ENCODE peak calls at places on chromosomes 13 and 19, in five cellular contexts. K is central memory CD4-positive, alpha-beta T cell; M is iris pigment epithelial cell; C is aorta; S is NCI-H1092 treated with DMSO at 0.1 percent for 48 hours. J is an unnamed sample.

GRCh38 chr13:77523834-77524728 is 11.4 kb upstream of the SCEL start:
- DNase-seq in S (no peak), M (no peak), C (no peak), K (no peak), J (no peak)

GRCh38 chr19:46101293-46101692 is 23.2 kb downstream of the IGFL3 start:
- DNase-seq in K (no peak), S (no peak), M (no peak), C (no peak), J (no peak)

GRCh38 chr19:30146346-30146745 is 204.3 kb downstream of the URI1 start:
- DNase-seq in S (no peak), K (no peak), C (peak; percentile 54), M (no peak), J (no peak)

GRCh38 chr13:100131863-100132574 is 43.1 kb downstream of the PCCA start:
- DNase-seq in C (no peak), S (no peak), M (peak; percentile 98), K (no peak), J (no peak)

GRCh38 chr19:51012661-51013190 is 6.8 kb downstream of the KLK10 start:
- DNase-seq in S (no peak), K (no peak), M (no peak), C (peak; percentile 14), J (no peak)

GRCh38 chr19:3547301-3547731 is 8.3 kb downstream of the TEKTIP1 start:
- DNase-seq in K (no peak), C (no peak), S (no peak), M (no peak), J (no peak)

GRCh38 chr19:50838239-50838638 is 4.9 kb upstream of the KLK15 start:
- DNase-seq in K (no peak), M (peak; percentile 12), S (no peak), C (no peak), J (no peak)

GRCh38 chr13:39942901-39943273 is 287.4 kb downstream of the COG6 start:
- DNase-seq in S (peak; percentile 49), C (peak; percentile 86), K (peak; percentile 56), M (peak; percentile 95), J (peak; percentile 65)

GRCh38 chr19:38061294-38061693 is 154.3 kb downstream of the SIPA1L3 start:
- DNase-seq in S (no peak), M (peak; percentile 83), K (no peak), C (no peak), J (no peak)

GRCh38 chr19:42295831-42296525 is 6.0 kb upstream of the PRR19 start:
- DNase-seq in K (peak; percentile 79), M (no peak), C (peak; percentile 96), S (peak; percentile 40), J (peak; percentile 78)

GRCh38 chr19:33234736-33235135 is 9.1 kb upstream of the SLC7A10 start:
- DNase-seq in S (no peak), M (no peak), C (no peak), K (no peak), J (no peak)

GRCh38 chr19:5949792-5950305 is 28.1 kb downstream of the RANBP3 start:
- DNase-seq in K (peak; percentile 51), S (peak; percentile 81), C (no peak), M (no peak), J (peak; percentile 48)

GRCh38 chr13:97226788-97227627 is 4.9 kb downstream of the MBNL2 start:
- DNase-seq in S (peak; percentile 43), K (peak; percentile 61), C (no peak), M (peak; percentile 36), J (peak; percentile 62)

GRCh38 chr13:47408546-47409319 is 511.9 kb upstream of the HTR2A start:
- DNase-seq in K (no peak), S (no peak), M (no peak), C (no peak), J (no peak)

GRCh38 chr13:73401769-73402168 is 343.0 kb downstream of the KLF5 start:
- DNase-seq in K (no peak), M (peak; percentile 15), S (no peak), C (no peak), J (no peak)

GRCh38 chr13:96082640-96083039 is 7.3 kb upstream of the HS6ST3 start:
- DNase-seq in K (no peak), S (no peak), C (no peak), M (no peak), J (no peak)

GRCh38 chr13:79447141-79447540 is 33.8 kb upstream of the NDFIP2 start:
- DNase-seq in M (no peak), K (no peak), C (no peak), S (no peak), J (no peak)

GRCh38 chr19:35223856-35224505 is 4.6 kb downstream of the FAM187B start:
- DNase-seq in K (no peak), S (no peak), C (no peak), M (no peak), J (no peak)

GRCh38 chr13:44399045-44399444 is 25.4 kb downstream of the SERP2 start:
- DNase-seq in S (peak; percentile 37), C (no peak), M (no peak), K (no peak), J (no peak)

GRCh38 chr13:114090476-114090875 is 41.9 kb downstream of the RASA3 start:
- DNase-seq in S (no peak), C (no peak), M (no peak), K (no peak), J (no peak)

GRCh38 chr19:33490041-33490451 is 31.5 kb downstream of the PEPD start:
- DNase-seq in S (no peak), K (no peak), M (no peak), C (peak; percentile 55), J (no peak)

GRCh38 chr19:44643605-44644390 is at the start of gene PVR:
- DNase-seq in C (peak; percentile 92), K (no peak), S (peak; percentile 58), M (peak; percentile 72), J (no peak)

GRCh38 chr19:402786-403185 is 6.2 kb downstream of the C2CD4C start:
- DNase-seq in C (no peak), S (no peak), M (no peak), K (no peak), J (no peak)

GRCh38 chr13:106036870-106037269 is 498.6 kb downstream of the EFNB2 start:
- DNase-seq in C (no peak), M (no peak), S (no peak), K (no peak), J (no peak)

GRCh38 chr13:30734434-30734833 is 909 bp upstream of the ALOX5AP start:
- DNase-seq in C (no peak), M (peak; percentile 45), S (no peak), K (no peak), J (no peak)

GRCh38 chr19:47711652-47712239 is 1.5 kb upstream of the EHD2 start:
- DNase-seq in M (no peak), K (no peak), S (no peak), C (no peak), J (no peak)

GRCh38 chr13:95254341-95254740 is 46.9 kb downstream of the ABCC4 start:
- DNase-seq in S (no peak), C (no peak), K (no peak), M (peak; percentile 61), J (no peak)

GRCh38 chr19:3243851-3244700 is 19.6 kb downstream of the CELF5 start:
- DNase-seq in C (no peak), M (peak; percentile 44), S (no peak), K (no peak), J (peak; percentile 50)

GRCh38 chr13:46085737-46086136 is 19.1 kb downstream of the CPB2 start:
- DNase-seq in S (no peak), M (no peak), C (no peak), K (no peak), J (no peak)

J was measured in CD4-positive, alpha-beta memory T cell.